ENCODE peak calls at places on chromosomes 4 and X, in eight cellular contexts. One of them, this sample, is unnamed.

GRCh38 chr4:109207060-109207459 is 95.4 kb downstream of the COL25A1 start:
- DNase-seq in Panc1: no peak
- DNase-seq in fibroblast of mammary gland: peak
- DNase-seq in A549: no peak
- DNase-seq in HFFc6: peak
- DNase-seq in heart left ventricle: no peak
- DNase-seq in CD4-positive, alpha-beta T cell: no peak
- DNase-seq in cardiac muscle cell: no peak
- DNase-seq in this sample: no peak

GRCh38 chr4:2296621-2297601 is 35.0 kb upstream of the MXD4 start:
- DNase-seq in Panc1: no peak
- DNase-seq in fibroblast of mammary gland: no peak
- DNase-seq in A549: no peak
- DNase-seq in HFFc6: no peak
- DNase-seq in heart left ventricle: no peak
- DNase-seq in CD4-positive, alpha-beta T cell: no peak
- DNase-seq in cardiac muscle cell: peak
- DNase-seq in this sample: no peak

GRCh38 chr4:67343162-67343561 is 202.1 kb downstream of the CENPC start:
- DNase-seq in Panc1: no peak
- DNase-seq in fibroblast of mammary gland: no peak
- DNase-seq in A549: no peak
- DNase-seq in HFFc6: no peak
- DNase-seq in heart left ventricle: no peak
- DNase-seq in CD4-positive, alpha-beta T cell: no peak
- DNase-seq in cardiac muscle cell: no peak
- DNase-seq in this sample: no peak

GRCh38 chr4:41303372-41304118 is 46.8 kb downstream of the UCHL1 start:
- DNase-seq in Panc1: no peak
- DNase-seq in fibroblast of mammary gland: no peak
- DNase-seq in A549: no peak
- DNase-seq in HFFc6: no peak
- DNase-seq in heart left ventricle: no peak
- DNase-seq in CD4-positive, alpha-beta T cell: no peak
- DNase-seq in cardiac muscle cell: no peak
- DNase-seq in this sample: no peak

GRCh38 chrX:18994713-18995112 is 10.8 kb upstream of the PHKA2 start:
- DNase-seq in Panc1: no peak
- DNase-seq in fibroblast of mammary gland: peak
- DNase-seq in A549: peak
- DNase-seq in HFFc6: peak
- DNase-seq in heart left ventricle: no peak
- DNase-seq in CD4-positive, alpha-beta T cell: no peak
- DNase-seq in cardiac muscle cell: no peak
- DNase-seq in this sample: no peak

GRCh38 chrX:118698516-118699247 is 28.7 kb upstream of the IL13RA1 start:
- DNase-seq in Panc1: no peak
- DNase-seq in fibroblast of mammary gland: peak
- DNase-seq in A549: no peak
- DNase-seq in HFFc6: peak
- DNase-seq in heart left ventricle: no peak
- DNase-seq in CD4-positive, alpha-beta T cell: no peak
- DNase-seq in cardiac muscle cell: no peak
- DNase-seq in this sample: no peak

GRCh38 chr4:17142232-17142711 is 243.8 kb upstream of the LDB2 start:
- DNase-seq in Panc1: no peak
- DNase-seq in fibroblast of mammary gland: peak
- DNase-seq in A549: no peak
- DNase-seq in HFFc6: peak
- DNase-seq in heart left ventricle: no peak
- DNase-seq in CD4-positive, alpha-beta T cell: no peak
- DNase-seq in cardiac muscle cell: no peak
- DNase-seq in this sample: no peak

GRCh38 chrX:40550069-40550468 is 30.7 kb upstream of the ATP6AP2 start:
- DNase-seq in Panc1: no peak
- DNase-seq in fibroblast of mammary gland: no peak
- DNase-seq in A549: no peak
- DNase-seq in HFFc6: no peak
- DNase-seq in heart left ventricle: peak
- DNase-seq in CD4-positive, alpha-beta T cell: no peak
- DNase-seq in cardiac muscle cell: no peak
- DNase-seq in this sample: no peak

GRCh38 chrX:121028419-121028818 is 19.0 kb upstream of the GLUD2 start:
- DNase-seq in Panc1: no peak
- DNase-seq in fibroblast of mammary gland: no peak
- DNase-seq in A549: no peak
- DNase-seq in HFFc6: no peak
- DNase-seq in heart left ventricle: no peak
- DNase-seq in CD4-positive, alpha-beta T cell: no peak
- DNase-seq in cardiac muscle cell: no peak
- DNase-seq in this sample: no peak

GRCh38 chr4:47668810-47669408 is 169.0 kb downstream of the CORIN start:
- DNase-seq in Panc1: peak
- DNase-seq in fibroblast of mammary gland: peak
- DNase-seq in A549: peak
- DNase-seq in HFFc6: peak
- DNase-seq in heart left ventricle: no peak
- DNase-seq in CD4-positive, alpha-beta T cell: no peak
- DNase-seq in cardiac muscle cell: peak
- DNase-seq in this sample: peak

GRCh38 chrX:20988118-20988517 is 386.1 kb upstream of the CNKSR2 start:
- DNase-seq in Panc1: no peak
- DNase-seq in fibroblast of mammary gland: peak
- DNase-seq in A549: no peak
- DNase-seq in HFFc6: no peak
- DNase-seq in heart left ventricle: no peak
- DNase-seq in CD4-positive, alpha-beta T cell: no peak
- DNase-seq in cardiac muscle cell: no peak
- DNase-seq in this sample: no peak

GRCh38 chrX:51440365-51440764 is 56.0 kb downstream of the NUDT11 start:
- DNase-seq in Panc1: no peak
- DNase-seq in fibroblast of mammary gland: no peak
- DNase-seq in A549: no peak
- DNase-seq in HFFc6: no peak
- DNase-seq in heart left ventricle: no peak
- DNase-seq in CD4-positive, alpha-beta T cell: no peak
- DNase-seq in cardiac muscle cell: no peak
- DNase-seq in this sample: no peak

GRCh38 chrX:12825801-12826200 is 34.6 kb downstream of the PRPS2 start:
- DNase-seq in Panc1: no peak
- DNase-seq in fibroblast of mammary gland: no peak
- DNase-seq in A549: no peak
- DNase-seq in HFFc6: peak
- DNase-seq in heart left ventricle: no peak
- DNase-seq in CD4-positive, alpha-beta T cell: no peak
- DNase-seq in cardiac muscle cell: no peak
- DNase-seq in this sample: no peak

GRCh38 chrX:20267924-20268701 is 1.4 kb upstream of the RPS6KA3 start:
- DNase-seq in Panc1: no peak
- DNase-seq in fibroblast of mammary gland: no peak
- DNase-seq in A549: no peak
- DNase-seq in HFFc6: no peak
- DNase-seq in heart left ventricle: peak
- DNase-seq in CD4-positive, alpha-beta T cell: no peak
- DNase-seq in cardiac muscle cell: peak
- DNase-seq in this sample: peak

GRCh38 chr4:141971854-141972253 is 335.5 kb downstream of the IL15 start:
- DNase-seq in Panc1: no peak
- DNase-seq in fibroblast of mammary gland: peak
- DNase-seq in A549: no peak
- DNase-seq in HFFc6: no peak
- DNase-seq in heart left ventricle: no peak
- DNase-seq in CD4-positive, alpha-beta T cell: no peak
- DNase-seq in cardiac muscle cell: no peak
- DNase-seq in this sample: no peak

GRCh38 chrX:103175944-103176753 is 38.8 kb upstream of the BEX4 start:
- DNase-seq in Panc1: no peak
- DNase-seq in fibroblast of mammary gland: peak
- DNase-seq in A549: peak
- DNase-seq in HFFc6: peak
- DNase-seq in heart left ventricle: no peak
- DNase-seq in CD4-positive, alpha-beta T cell: peak
- DNase-seq in cardiac muscle cell: peak
- DNase-seq in this sample: peak

GRCh38 chrX:17588303-17588702 is 149.0 kb upstream of the SCML1 start:
- DNase-seq in Panc1: no peak
- DNase-seq in fibroblast of mammary gland: no peak
- DNase-seq in A549: no peak
- DNase-seq in HFFc6: no peak
- DNase-seq in heart left ventricle: no peak
- DNase-seq in CD4-positive, alpha-beta T cell: no peak
- DNase-seq in cardiac muscle cell: no peak
- DNase-seq in this sample: no peak

GRCh38 chrX:41666251-41666650 is 22.5 kb upstream of the GPR34 start:
- DNase-seq in Panc1: no peak
- DNase-seq in fibroblast of mammary gland: peak
- DNase-seq in A549: no peak
- DNase-seq in HFFc6: no peak
- DNase-seq in heart left ventricle: no peak
- DNase-seq in CD4-positive, alpha-beta T cell: no peak
- DNase-seq in cardiac muscle cell: no peak
- DNase-seq in this sample: no peak

GRCh38 chrX:37332987-37333658 is 16.0 kb upstream of the PRRG1 start:
- DNase-seq in Panc1: no peak
- DNase-seq in fibroblast of mammary gland: no peak
- DNase-seq in A549: no peak
- DNase-seq in HFFc6: no peak
- DNase-seq in heart left ventricle: no peak
- DNase-seq in CD4-positive, alpha-beta T cell: no peak
- DNase-seq in cardiac muscle cell: no peak
- DNase-seq in this sample: no peak

GRCh38 chr4:51884055-51884454 is 41.1 kb downstream of the DCUN1D4 start:
- DNase-seq in Panc1: no peak
- DNase-seq in fibroblast of mammary gland: no peak
- DNase-seq in A549: no peak
- DNase-seq in HFFc6: no peak
- DNase-seq in heart left ventricle: no peak
- DNase-seq in CD4-positive, alpha-beta T cell: no peak
- DNase-seq in cardiac muscle cell: no peak
- DNase-seq in this sample: no peak

GRCh38 chrX:153434801-153435200 is 11.1 kb downstream of the TREX2 start:
- DNase-seq in Panc1: no peak
- DNase-seq in fibroblast of mammary gland: no peak
- DNase-seq in A549: no peak
- DNase-seq in HFFc6: no peak
- DNase-seq in heart left ventricle: no peak
- DNase-seq in CD4-positive, alpha-beta T cell: no peak
- DNase-seq in cardiac muscle cell: no peak
- DNase-seq in this sample: no peak

DNA sequence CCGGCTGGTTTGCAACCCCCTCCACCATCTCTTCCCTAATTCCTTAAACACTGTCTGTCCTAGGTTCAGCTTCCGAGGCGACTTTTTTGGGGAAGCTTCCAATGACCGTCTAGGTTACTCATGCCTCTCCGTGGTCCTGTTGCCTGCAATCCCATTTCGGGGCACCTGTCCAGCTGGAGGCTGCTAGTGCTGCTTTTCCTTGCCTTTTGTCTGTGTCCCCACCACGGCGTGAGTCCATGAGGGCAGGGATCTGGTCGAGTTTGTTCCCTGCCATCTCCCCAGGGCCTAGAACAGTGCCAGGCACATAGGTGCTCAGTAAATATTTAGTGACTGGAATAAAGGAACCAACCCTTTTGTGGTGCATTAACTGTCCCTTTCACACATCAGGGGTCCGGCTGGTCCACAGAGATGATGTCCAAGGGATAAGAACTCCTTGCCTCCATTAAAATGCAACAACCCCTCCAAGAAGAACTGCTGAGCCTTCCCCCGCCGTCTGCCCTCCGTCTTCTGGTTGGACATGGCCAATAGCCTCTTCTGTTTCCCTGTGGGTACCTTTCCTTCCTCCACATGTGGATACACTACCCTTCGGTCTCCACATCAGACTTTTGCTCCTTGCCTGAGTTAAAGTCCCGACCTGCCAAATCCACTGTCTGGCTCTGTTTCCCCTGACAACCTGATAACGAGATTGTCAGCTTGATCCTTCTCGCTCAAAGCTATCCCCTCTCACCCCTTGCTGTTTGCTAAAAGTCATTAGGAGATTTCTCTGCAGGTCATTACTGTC is 5.6 kb upstream of the SORCS2 start:
- DNase-seq in Panc1: no peak
- DNase-seq in fibroblast of mammary gland: no peak
- DNase-seq in A549: no peak
- DNase-seq in HFFc6: no peak
- DNase-seq in heart left ventricle: no peak
- DNase-seq in CD4-positive, alpha-beta T cell: no peak
- DNase-seq in cardiac muscle cell: no peak
- DNase-seq in this sample: no peak
- TF ChIP-seq CTCF in Panc1: no peak
- TF ChIP-seq CTCF in fibroblast of mammary gland: no peak
- TF ChIP-seq CTCF in A549: no peak
- TF ChIP-seq CTCF in HFFc6: no peak
- TF ChIP-seq CTCF in heart left ventricle: no peak
- TF ChIP-seq CTCF in CD4-positive, alpha-beta T cell: no peak
- TF ChIP-seq CTCF in cardiac muscle cell: no peak
- TF ChIP-seq CTCF in this sample: no peak

GRCh38 chr4:3817561-3817960 is 51.4 kb downstream of the ADRA2C start:
- DNase-seq in Panc1: no peak
- DNase-seq in fibroblast of mammary gland: no peak
- DNase-seq in A549: no peak
- DNase-seq in HFFc6: no peak
- DNase-seq in heart left ventricle: peak
- DNase-seq in CD4-positive, alpha-beta T cell: no peak
- DNase-seq in cardiac muscle cell: no peak
- DNase-seq in this sample: no peak
- TF ChIP-seq CTCF in Panc1: no peak
- TF ChIP-seq CTCF in fibroblast of mammary gland: no peak
- TF ChIP-seq CTCF in A549: no peak
- TF ChIP-seq CTCF in HFFc6: no peak
- TF ChIP-seq CTCF in heart left ventricle: no peak
- TF ChIP-seq CTCF in CD4-positive, alpha-beta T cell: no peak
- TF ChIP-seq CTCF in cardiac muscle cell: no peak
- TF ChIP-seq CTCF in this sample: no peak

GRCh38 chr4:112735474-112735951 is 98.6 kb downstream of the LARP7 start:
- DNase-seq in Panc1: no peak
- DNase-seq in fibroblast of mammary gland: no peak
- DNase-seq in A549: no peak
- DNase-seq in HFFc6: no peak
- DNase-seq in heart left ventricle: no peak
- DNase-seq in CD4-positive, alpha-beta T cell: no peak
- DNase-seq in cardiac muscle cell: no peak
- DNase-seq in this sample: peak
- TF ChIP-seq CTCF in Panc1: no peak
- TF ChIP-seq CTCF in fibroblast of mammary gland: no peak
- TF ChIP-seq CTCF in A549: no peak
- TF ChIP-seq CTCF in HFFc6: no peak
- TF ChIP-seq CTCF in heart left ventricle: no peak
- TF ChIP-seq CTCF in CD4-positive, alpha-beta T cell: no peak
- TF ChIP-seq CTCF in cardiac muscle cell: no peak
- TF ChIP-seq CTCF in this sample: no peak

DNA sequence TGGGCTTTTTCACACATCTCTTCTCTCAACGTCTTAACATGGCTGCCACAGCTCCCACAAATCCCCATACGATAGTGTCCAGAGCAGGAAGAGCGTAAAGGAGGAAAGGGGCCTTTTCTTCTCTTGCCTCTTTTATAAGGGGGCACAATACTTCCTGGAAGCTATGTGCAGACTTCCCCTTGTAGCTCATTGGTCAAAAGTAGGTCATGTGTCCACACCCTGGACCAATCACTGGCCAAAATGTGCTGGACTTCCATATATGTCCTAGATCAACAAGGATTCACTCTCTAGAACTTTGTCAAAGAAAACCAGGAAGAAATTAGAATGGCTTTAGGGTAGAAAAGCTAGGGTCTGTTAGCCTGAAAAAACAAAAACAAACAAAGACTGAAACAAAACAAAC is 26.7 kb downstream of the STK32B start:
- DNase-seq in Panc1: no peak
- DNase-seq in fibroblast of mammary gland: no peak
- DNase-seq in A549: no peak
- DNase-seq in HFFc6: no peak
- DNase-seq in heart left ventricle: no peak
- DNase-seq in CD4-positive, alpha-beta T cell: no peak
- DNase-seq in cardiac muscle cell: no peak
- DNase-seq in this sample: no peak
- TF ChIP-seq CTCF in Panc1: no peak
- TF ChIP-seq CTCF in fibroblast of mammary gland: no peak
- TF ChIP-seq CTCF in A549: no peak
- TF ChIP-seq CTCF in HFFc6: no peak
- TF ChIP-seq CTCF in heart left ventricle: no peak
- TF ChIP-seq CTCF in CD4-positive, alpha-beta T cell: no peak
- TF ChIP-seq CTCF in cardiac muscle cell: no peak
- TF ChIP-seq CTCF in this sample: no peak

This sample was measured in GM13976.